ENCODE peak calls at places on chromosomes 4 and X, in ten cellular contexts. R is cardiac fibroblast; O is fibroblast of the aortic adventitia; D is lower leg skin; A is CD4-positive, alpha-beta T cell; L is left lung; V is progenitor cell of endocrine pancreas; X is AG04450; W is bronchial epithelial cell; G is foreskin fibroblast. E is an unnamed sample.

GRCh38 chrX:118727686-118728339 is 407 bp downstream of the IL13RA1 start:
- DNase-seq in L (peak; percentile 37), R (peak; percentile 20), D (no peak), A (no peak), O (peak; percentile 17), V (no peak), X (no peak), W (no peak), G (peak; percentile 26), E (peak; percentile 42)

GRCh38 chr4:8215001-8215427 is 15.9 kb downstream of the SH3TC1 start:
- DNase-seq in A (no peak), R (peak; percentile 91), O (peak; percentile 69), D (no peak), X (peak; percentile 72), V (no peak), G (peak; percentile 59), L (no peak), W (no peak), E (no peak)

GRCh38 chr4:153096344-153096743 is 107.9 kb upstream of the TRIM2 start:
- DNase-seq in D (no peak), L (no peak), G (no peak), R (no peak), X (no peak), W (no peak), A (no peak), V (no peak), O (no peak), E (no peak)

GRCh38 chrX:54166915-54167314 is 16.1 kb downstream of the FAM120C start:
- DNase-seq in W (no peak), O (peak; percentile 27), R (peak; percentile 11), L (no peak), D (no peak), G (peak; percentile 17), X (no peak), A (no peak), V (no peak), E (no peak)

GRCh38 chrX:153438522-153438921 is 7.3 kb downstream of the TREX2 start:
- DNase-seq in O (peak; percentile 47), L (no peak), V (no peak), W (peak; percentile 11), D (no peak), X (no peak), G (no peak), A (no peak), R (peak; percentile 39), E (no peak)

GRCh38 chr4:55609393-55609821 is 17.4 kb upstream of the PDCL2 start:
- DNase-seq in D (no peak), L (no peak), R (peak; percentile 75), X (no peak), O (peak; percentile 83), V (no peak), A (no peak), W (peak; percentile 98), G (peak; percentile 5), E (no peak)

GRCh38 chr4:142435599-142436235 is 410.4 kb downstream of the INPP4B start:
- DNase-seq in L (no peak), G (no peak), X (no peak), R (no peak), W (no peak), O (no peak), V (peak; percentile 13), A (no peak), D (no peak), E (peak; percentile 32)

GRCh38 chrX:40097492-40098263 is at the start of gene BCOR:
- DNase-seq in X (no peak), V (peak; percentile 36), R (peak; percentile 61), A (peak; percentile 77), G (peak; percentile 60), O (peak; percentile 62), W (no peak), L (peak; percentile 79), D (peak; percentile 93), E (peak; percentile 71)

GRCh38 chrX:116317409-116317808 is 119.0 kb upstream of the SLC6A14 start:
- DNase-seq in X (no peak), A (no peak), G (no peak), V (no peak), R (peak; percentile 18), L (peak; percentile 71), O (peak; percentile 75), D (no peak), W (peak; percentile 22), E (peak; percentile 1)

GRCh38 chr4:15906024-15906443 is 32.5 kb downstream of the FGFBP1 start:
- DNase-seq in W (peak; percentile 99), V (no peak), O (no peak), L (peak; percentile 82), A (no peak), D (peak; percentile 89), R (peak; percentile 24), G (no peak), X (no peak), E (peak; percentile 91)

GRCh38 chr4:94654714-94655113 is 103.0 kb upstream of the BMPR1B start:
- DNase-seq in W (no peak), L (no peak), V (no peak), A (no peak), X (no peak), D (no peak), O (no peak), R (no peak), G (no peak), E (no peak)

DNA sequence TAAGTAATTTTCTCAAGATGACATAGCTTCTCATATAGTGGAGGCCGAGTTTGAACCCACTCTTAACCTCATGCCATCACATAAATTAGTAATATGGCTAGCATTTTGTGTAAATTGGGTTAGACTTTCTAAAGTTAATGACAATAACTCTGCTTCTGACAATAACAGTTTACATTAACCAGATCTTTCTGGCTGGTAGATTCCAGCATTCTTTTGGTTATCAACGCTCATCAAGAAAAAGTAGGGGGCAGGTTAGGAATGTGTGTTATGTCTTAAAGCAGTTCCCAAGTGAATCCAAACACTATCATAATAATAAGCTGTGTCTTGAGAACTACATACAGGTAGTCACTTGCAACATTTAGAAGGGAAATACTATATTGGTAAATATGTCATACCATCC is 162.5 kb downstream of the PRDM5 start:
- DNase-seq in A (no peak), W (no peak), V (no peak), X (no peak), G (no peak), L (no peak), R (no peak), O (no peak), D (no peak), E (no peak)
- TF ChIP-seq CTCF in A (no peak), W (no peak), V (no peak), X (no peak), G (no peak), L (no peak), R (no peak), O (no peak), D (no peak), E (no peak)

GRCh38 chr4:138981930-138982390 is 33.6 kb upstream of the NOCT start:
- DNase-seq in D (no peak), L (no peak), O (peak; percentile 75), V (no peak), X (peak; percentile 13), G (peak; percentile 74), R (peak; percentile 78), W (peak; percentile 74), A (no peak), E (peak; percentile 6)
- TF ChIP-seq CTCF in D (no peak), L (peak; percentile 31), O (peak; percentile 53), V (no peak), X (peak; percentile 51), G (no peak), R (peak; percentile 45), W (peak; percentile 39), A (no peak), E (no peak)

GRCh38 chr4:99947608-99948007 is 1.2 kb upstream of the DNAJB14 start:
- DNase-seq in D (no peak), L (no peak), A (no peak), G (no peak), W (no peak), X (no peak), O (no peak), R (no peak), V (no peak), E (no peak)

GRCh38 chr4:99946346-99947189 is at the start of gene DNAJB14:
- DNase-seq in D (peak; percentile 95), L (peak; percentile 85), R (peak; percentile 74), W (peak; percentile 60), O (peak; percentile 62), A (peak; percentile 77), X (no peak), V (peak; percentile 48), G (peak; percentile 83), E (peak; percentile 80)

GRCh38 chr4:99947190-99947578 is 766 bp upstream of the DNAJB14 start:
- DNase-seq in G (no peak), O (peak; percentile 28), X (no peak), L (no peak), D (no peak), A (no peak), V (no peak), W (no peak), R (no peak), E (no peak)

GRCh38 chr4:99943904-99944437 is 2.4 kb downstream of the DNAJB14 start:
- DNase-seq in V (no peak), A (no peak), W (no peak), D (no peak), X (no peak), O (no peak), G (no peak), R (no peak), L (no peak), E (no peak)

DNA sequence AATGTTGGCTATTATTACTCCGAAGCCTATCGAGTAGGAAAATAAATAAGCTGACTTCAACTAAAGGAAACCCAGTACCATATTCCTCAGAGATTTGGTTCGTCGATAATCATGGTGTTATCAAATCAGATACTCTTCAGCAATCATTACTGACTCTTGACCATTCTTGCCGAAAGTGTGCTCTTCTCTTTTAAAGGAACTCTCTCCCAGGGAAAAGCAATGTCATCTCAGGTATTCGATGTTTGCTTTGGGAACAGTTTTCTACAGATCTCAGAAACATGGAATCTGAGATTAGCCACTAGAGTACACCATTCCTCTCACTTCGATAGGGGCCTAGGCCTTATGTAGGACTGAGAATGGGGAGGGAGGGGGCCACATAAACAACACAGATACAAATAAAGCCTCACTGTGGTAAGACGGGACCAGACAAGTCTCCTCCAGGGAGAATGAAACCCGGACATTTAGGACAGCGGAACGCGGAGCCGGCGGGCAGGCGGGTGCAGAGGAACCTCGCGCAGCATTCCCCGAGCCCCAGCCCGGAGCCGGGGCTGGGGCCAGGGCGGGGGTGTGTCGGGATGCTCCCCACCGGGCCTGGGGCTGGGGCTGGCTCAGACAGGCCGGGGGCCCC is 586 bp downstream of the DNAJB14 start:
- DNase-seq in W (no peak), L (peak; percentile 45), R (peak; percentile 39), G (no peak), X (no peak), D (no peak), O (no peak), V (peak; percentile 31), A (no peak), E (no peak)
- TF ChIP-seq CTCF in W (no peak), L (no peak), R (no peak), G (no peak), X (peak; percentile 24), D (no peak), O (peak; percentile 12), V (no peak), A (no peak), E (no peak)

DNA sequence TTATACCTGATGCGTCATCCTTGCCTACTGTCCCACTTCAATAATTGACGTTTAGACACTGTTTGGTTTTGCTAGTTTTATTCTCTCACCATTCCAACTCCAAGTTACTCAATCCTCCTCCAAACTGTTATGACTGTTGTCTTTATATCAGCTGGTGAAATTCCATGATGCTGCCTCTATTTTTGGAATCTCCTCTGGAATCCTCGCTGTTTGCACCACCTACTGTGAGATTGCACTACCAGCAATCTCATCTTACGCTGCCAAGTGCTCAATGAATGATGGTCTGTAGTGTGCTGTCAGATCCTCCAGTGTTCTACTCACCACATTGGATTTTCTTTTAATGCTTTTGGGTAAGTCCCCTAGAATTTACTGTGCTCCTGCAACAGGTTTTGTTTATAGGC is 13.2 kb upstream of the PCDH18 start:
- DNase-seq in X (peak; percentile 85), W (no peak), L (no peak), G (peak; percentile 66), R (peak; percentile 54), A (no peak), V (no peak), D (no peak), O (peak; percentile 87), E (no peak)
- TF ChIP-seq CTCF in X (peak; percentile 33), W (no peak), L (no peak), G (no peak), R (peak; percentile 7), A (no peak), V (no peak), D (no peak), O (no peak), E (no peak)